ENCODE peak calls at places on chromosomes 5 and 9, in nine cellular contexts. O is NCI-H1092 treated with DMSO at 0.1 percent for 48 hours; S is fibroblast of the conjunctiva; Q is AG10803; D is right lobe of liver; I is naive thymus-derived CD8-positive, alpha-beta T cell; N is WERI-Rb-1; H is renal cortical epithelial cell; G is germinal center. A is an unnamed sample.

GRCh38 chr5:54254482-54255198 is 55.7 kb downstream of the ARL15 start:
- DNase-seq in O (no peak), S (no peak), Q (no peak), D (peak), I (no peak), N (peak), H (peak), G (no peak), A (no peak)

GRCh38 chr5:149981233-149981632 is 19.2 kb downstream of the TIGD6 start:
- DNase-seq in O (no peak), S (no peak), Q (no peak), D (no peak), I (no peak), N (no peak), H (no peak), G (no peak), A (no peak)

GRCh38 chr9:135524130-135524861 is 3.1 kb downstream of the LCN1 start:
- DNase-seq in O (no peak), S (no peak), Q (peak), D (no peak), I (no peak), N (no peak), H (no peak), G (no peak), A (no peak)

GRCh38 chr9:128001411-128002298 is 20.9 kb upstream of the EEIG1 start:
- DNase-seq in O (no peak), S (peak), Q (peak), D (no peak), I (no peak), N (no peak), H (peak), G (no peak), A (peak)

GRCh38 chr9:113985968-113986585 is 92.0 kb downstream of the AMBP start:
- DNase-seq in O (no peak), S (no peak), Q (no peak), D (no peak), I (no peak), N (no peak), H (peak), G (no peak), A (peak)

GRCh38 chr9:24497671-24498070 is 48.0 kb downstream of the IZUMO3 start:
- DNase-seq in O (no peak), S (no peak), Q (no peak), D (no peak), I (no peak), N (no peak), H (no peak), G (no peak), A (no peak)

GRCh38 chr5:369151-369939 is 47.8 kb downstream of the AHRR start:
- DNase-seq in O (no peak), S (no peak), Q (no peak), D (no peak), I (no peak), N (no peak), H (no peak), G (no peak), A (no peak)

GRCh38 chr9:65405253-65405652 is 120.2 kb upstream of the FOXD4L5 start:
- DNase-seq in O (no peak), S (no peak), Q (no peak), D (no peak), I (no peak), N (no peak), H (no peak), G (no peak), A (no peak)

GRCh38 chr5:35842856-35843255 is 13.8 kb upstream of the IL7R start:
- DNase-seq in O (no peak), S (no peak), Q (no peak), D (no peak), I (no peak), N (no peak), H (no peak), G (no peak), A (no peak)

GRCh38 chr9:86598411-86599239 is 244.4 kb upstream of the TUT7 start:
- DNase-seq in O (no peak), S (peak), Q (peak), D (no peak), I (no peak), N (no peak), H (no peak), G (no peak), A (no peak)